ENCODE peak calls at places on chromosomes 4 and X, in ten cellular contexts. C is uterus; I is T-helper 1 cell; Y is transverse colon; M is stimulated activated CD8-positive, alpha-beta memory T cell treated with anti-CD3 and anti-CD28 coated beads, Interleukin-15, amount 100 ng/mL, for 4 hours; D is GM03348; V is activated T-helper 1 cell treated with anti-CD3 and anti-CD28 coated beads, Interleukin-12 subunit alpha, Interleukin-12 subunit beta, Interleukin-2, Interleukin-4 antibody, amounts not matched to agents 30 ng/mL and 10 ng/mL and 1 ng/mL, durations not matched to agents 14 hours and 24 hours and 36 hours; P is AG09319; G is RCC 7860; O is NCI-H1694. J is an unnamed sample.

GRCh38 chr4:6516762-6517161 is 44.3 kb upstream of the PPP2R2C start:
- DNase-seq in C (no peak), I (no peak), Y (no peak), M (no peak), D (no peak), V (no peak), P (no peak), G (no peak), O (no peak), J (no peak)

GRCh38 chr4:4575284-4576211 is 33.7 kb upstream of the STX18 start:
- DNase-seq in C (peak), I (peak), Y (peak), M (peak), D (peak), V (peak), P (no peak), G (no peak), O (no peak), J (no peak)

GRCh38 chr4:163544407-163545038 is 50.0 kb downstream of the TMA16 start:
- DNase-seq in C (peak), I (peak), Y (peak), M (peak), D (peak), V (peak), P (no peak), G (peak), O (no peak), J (no peak)

GRCh38 chr4:38230121-38230728 is 270.0 kb downstream of the PTTG2 start:
- DNase-seq in C (no peak), I (no peak), Y (peak), M (no peak), D (no peak), V (no peak), P (no peak), G (no peak), O (no peak), J (no peak)

GRCh38 chrX:47958943-47959342 is 44.8 kb downstream of the ZNF182 start:
- DNase-seq in C (no peak), I (peak), Y (no peak), M (no peak), D (peak), V (no peak), P (no peak), G (no peak), O (no peak), J (no peak)

GRCh38 chrX:6545712-6546111 is 10.8 kb upstream of the VCX3A start:
- DNase-seq in C (no peak), I (no peak), Y (no peak), M (no peak), D (no peak), V (no peak), P (no peak), G (no peak), O (no peak), J (no peak)

GRCh38 chr4:15912236-15912635 is 26.3 kb downstream of the FGFBP1 start:
- DNase-seq in C (no peak), I (no peak), Y (no peak), M (no peak), D (no peak), V (no peak), P (no peak), G (peak), O (no peak), J (no peak)

GRCh38 chr4:10272511-10272910 is 155.9 kb upstream of the WDR1 start:
- DNase-seq in C (no peak), I (no peak), Y (no peak), M (no peak), D (no peak), V (no peak), P (no peak), G (no peak), O (no peak), J (no peak)

GRCh38 chrX:78321809-78322208 is 5.6 kb downstream of the CYSLTR1 start:
- DNase-seq in C (no peak), I (peak), Y (peak), M (no peak), D (no peak), V (peak), P (no peak), G (no peak), O (no peak), J (no peak)

GRCh38 chr4:158996669-158997074 is 106.2 kb upstream of the RAPGEF2 start:
- DNase-seq in C (no peak), I (no peak), Y (no peak), M (no peak), D (peak), V (no peak), P (peak), G (peak), O (no peak), J (peak)

GRCh38 chr4:2092653-2093000 is 33.5 kb downstream of the NAT8L start:
- DNase-seq in C (no peak), I (no peak), Y (no peak), M (no peak), D (no peak), V (no peak), P (no peak), G (no peak), O (no peak), J (no peak)

GRCh38 chrX:33968611-33969010 is 163.5 kb downstream of the FAM47A start:
- DNase-seq in C (no peak), I (no peak), Y (no peak), M (no peak), D (no peak), V (no peak), P (no peak), G (no peak), O (no peak), J (no peak)

GRCh38 chrX:73561791-73562190 is 1.2 kb upstream of the CHIC1 start:
- DNase-seq in C (no peak), I (no peak), Y (no peak), M (no peak), D (peak), V (no peak), P (no peak), G (no peak), O (no peak), J (no peak)

GRCh38 chr4:40003986-40004385 is 26.3 kb upstream of the PDS5A start:
- DNase-seq in C (no peak), I (no peak), Y (no peak), M (no peak), D (peak), V (no peak), P (no peak), G (no peak), O (no peak), J (no peak)

J was measured in epithelial cell of proximal tubule.